ENCODE peak calls at places on chromosome 6, in seven cellular contexts. One of them, this sample, is unnamed.

GRCh38 chr6:81228912-81229540 is 523.5 kb downstream of the TENT5A start:
- DNase-seq in hepatocyte: no peak
- DNase-seq in OCI-LY7: no peak
- DNase-seq in HCT116: no peak
- DNase-seq in GM23338: no peak
- DNase-seq in GM23248: peak
- DNase-seq in neural progenitor cell: no peak
- DNase-seq in this sample: no peak

GRCh38 chr6:84860954-84861353 is 96.6 kb upstream of the TBX18 start:
- DNase-seq in OCI-LY7: no peak
- DNase-seq in GM23248: no peak
- DNase-seq in neural progenitor cell: no peak
- DNase-seq in HCT116: no peak
- DNase-seq in GM23338: no peak
- DNase-seq in hepatocyte: no peak
- DNase-seq in this sample: peak

GRCh38 chr6:112501705-112502104 is 154.6 kb downstream of the RFPL4B start:
- DNase-seq in HCT116: no peak
- DNase-seq in GM23248: no peak
- DNase-seq in OCI-LY7: no peak
- DNase-seq in GM23338: peak
- DNase-seq in neural progenitor cell: peak
- DNase-seq in hepatocyte: peak
- DNase-seq in this sample: no peak

GRCh38 chr6:145112711-145113148 is 622.6 kb downstream of the EPM2A start:
- DNase-seq in GM23338: no peak
- DNase-seq in GM23248: peak
- DNase-seq in OCI-LY7: no peak
- DNase-seq in HCT116: no peak
- DNase-seq in hepatocyte: no peak
- DNase-seq in neural progenitor cell: no peak
- DNase-seq in this sample: no peak

GRCh38 chr6:158027590-158028285 is 46.1 kb downstream of the SYNJ2 start:
- DNase-seq in HCT116: no peak
- DNase-seq in neural progenitor cell: no peak
- DNase-seq in GM23248: no peak
- DNase-seq in GM23338: no peak
- DNase-seq in hepatocyte: peak
- DNase-seq in OCI-LY7: no peak
- DNase-seq in this sample: no peak

GRCh38 chr6:129251669-129252376 is 368.9 kb downstream of the LAMA2 start:
- DNase-seq in neural progenitor cell: peak
- DNase-seq in hepatocyte: peak
- DNase-seq in GM23248: peak
- DNase-seq in GM23338: peak
- DNase-seq in HCT116: peak
- DNase-seq in OCI-LY7: peak
- DNase-seq in this sample: peak

GRCh38 chr6:155291291-155291690 is 23.0 kb downstream of the TFB1M start:
- DNase-seq in OCI-LY7: no peak
- DNase-seq in GM23248: no peak
- DNase-seq in HCT116: no peak
- DNase-seq in neural progenitor cell: no peak
- DNase-seq in GM23338: no peak
- DNase-seq in hepatocyte: no peak
- DNase-seq in this sample: no peak

GRCh38 chr6:165658395-165659058 is 4.5 kb downstream of the PDE10A start:
- DNase-seq in GM23338: no peak
- DNase-seq in hepatocyte: peak
- DNase-seq in GM23248: no peak
- DNase-seq in neural progenitor cell: no peak
- DNase-seq in HCT116: no peak
- DNase-seq in OCI-LY7: no peak
- DNase-seq in this sample: no peak

GRCh38 chr6:71410164-71410566 is 121.6 kb downstream of the OGFRL1 start:
- DNase-seq in HCT116: no peak
- DNase-seq in GM23338: no peak
- DNase-seq in neural progenitor cell: no peak
- DNase-seq in hepatocyte: no peak
- DNase-seq in OCI-LY7: peak
- DNase-seq in GM23248: no peak
- DNase-seq in this sample: peak

DNA sequence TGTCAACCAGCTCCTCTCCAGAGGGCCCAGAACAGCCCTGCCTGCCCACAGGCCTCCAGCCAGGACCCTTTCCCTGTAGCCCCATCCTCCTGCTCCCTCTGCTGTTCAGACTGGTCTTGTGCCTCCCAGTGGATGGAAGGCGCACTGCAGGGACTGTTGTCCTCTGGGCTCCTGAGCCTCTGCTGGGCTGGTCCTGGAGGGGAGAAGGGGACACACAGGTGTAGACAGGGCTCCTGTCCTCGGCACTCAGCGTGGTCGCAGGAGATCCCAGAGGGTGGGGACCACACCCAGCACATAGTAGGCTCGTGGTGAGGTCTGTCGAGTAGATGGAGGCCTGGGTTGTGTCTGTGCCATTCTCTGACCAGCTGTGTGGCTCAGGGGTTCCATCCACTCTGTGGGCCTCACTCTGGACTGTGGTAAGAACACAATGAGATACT is 11.5 kb downstream of the ITPR3 start:
- DNase-seq in HCT116: peak
- DNase-seq in GM23248: peak
- DNase-seq in hepatocyte: peak
- DNase-seq in neural progenitor cell: peak
- DNase-seq in GM23338: peak
- DNase-seq in OCI-LY7: peak
- DNase-seq in this sample: peak
- TF ChIP-seq EZH2phosphoT487 in HCT116: no peak
- TF ChIP-seq EZH2phosphoT487 in GM23248: no peak
- TF ChIP-seq EZH2phosphoT487 in hepatocyte: no peak
- TF ChIP-seq EZH2phosphoT487 in neural progenitor cell: no peak
- TF ChIP-seq EZH2phosphoT487 in GM23338: no peak
- TF ChIP-seq EZH2phosphoT487 in OCI-LY7: no peak
- TF ChIP-seq EZH2phosphoT487 in this sample: no peak

GRCh38 chr6:23350752-23351453 is 775.1 kb upstream of the NRSN1 start:
- DNase-seq in OCI-LY7: no peak
- DNase-seq in GM23338: no peak
- DNase-seq in hepatocyte: no peak
- DNase-seq in GM23248: no peak
- DNase-seq in neural progenitor cell: no peak
- DNase-seq in HCT116: no peak
- DNase-seq in this sample: peak

GRCh38 chr6:23348185-23348584 is 777.8 kb upstream of the NRSN1 start:
- DNase-seq in HCT116: no peak
- DNase-seq in GM23248: no peak
- DNase-seq in GM23338: no peak
- DNase-seq in OCI-LY7: no peak
- DNase-seq in hepatocyte: no peak
- DNase-seq in neural progenitor cell: no peak
- DNase-seq in this sample: no peak

GRCh38 chr6:23354004-23354403 is 772.0 kb upstream of the NRSN1 start:
- DNase-seq in neural progenitor cell: no peak
- DNase-seq in GM23248: no peak
- DNase-seq in hepatocyte: no peak
- DNase-seq in GM23338: no peak
- DNase-seq in HCT116: no peak
- DNase-seq in OCI-LY7: no peak
- DNase-seq in this sample: no peak

GRCh38 chr6:23343610-23344306 is 774.4 kb downstream of the HDGFL1 start:
- DNase-seq in hepatocyte: no peak
- DNase-seq in GM23338: no peak
- DNase-seq in OCI-LY7: no peak
- DNase-seq in neural progenitor cell: no peak
- DNase-seq in GM23248: no peak
- DNase-seq in HCT116: no peak
- DNase-seq in this sample: no peak

GRCh38 chr6:23349521-23350147 is 776.4 kb upstream of the NRSN1 start:
- DNase-seq in OCI-LY7: no peak
- DNase-seq in hepatocyte: peak
- DNase-seq in neural progenitor cell: no peak
- DNase-seq in GM23338: no peak
- DNase-seq in HCT116: peak
- DNase-seq in GM23248: peak
- DNase-seq in this sample: peak
- TF ChIP-seq EZH2phosphoT487 in OCI-LY7: no peak
- TF ChIP-seq EZH2phosphoT487 in hepatocyte: no peak
- TF ChIP-seq EZH2phosphoT487 in neural progenitor cell: no peak
- TF ChIP-seq EZH2phosphoT487 in GM23338: no peak
- TF ChIP-seq EZH2phosphoT487 in HCT116: no peak
- TF ChIP-seq EZH2phosphoT487 in GM23248: no peak
- TF ChIP-seq EZH2phosphoT487 in this sample: no peak

GRCh38 chr6:113586966-113587699 is 270.0 kb upstream of the MARCKS start:
- DNase-seq in hepatocyte: no peak
- DNase-seq in OCI-LY7: no peak
- DNase-seq in HCT116: no peak
- DNase-seq in GM23338: peak
- DNase-seq in GM23248: no peak
- DNase-seq in neural progenitor cell: peak
- DNase-seq in this sample: no peak
- TF ChIP-seq EZH2phosphoT487 in hepatocyte: no peak
- TF ChIP-seq EZH2phosphoT487 in OCI-LY7: no peak
- TF ChIP-seq EZH2phosphoT487 in HCT116: no peak
- TF ChIP-seq EZH2phosphoT487 in GM23338: no peak
- TF ChIP-seq EZH2phosphoT487 in GM23248: no peak
- TF ChIP-seq EZH2phosphoT487 in neural progenitor cell: no peak
- TF ChIP-seq EZH2phosphoT487 in this sample: no peak

GRCh38 chr6:161085246-161085645 is 93.7 kb downstream of the MAP3K4 start:
- DNase-seq in GM23338: no peak
- DNase-seq in hepatocyte: no peak
- DNase-seq in HCT116: no peak
- DNase-seq in neural progenitor cell: no peak
- DNase-seq in OCI-LY7: no peak
- DNase-seq in GM23248: no peak
- DNase-seq in this sample: no peak

GRCh38 chr6:161091972-161092701 is 100.6 kb downstream of the MAP3K4 start:
- DNase-seq in neural progenitor cell: no peak
- DNase-seq in GM23248: peak
- DNase-seq in GM23338: no peak
- DNase-seq in HCT116: no peak
- DNase-seq in OCI-LY7: no peak
- DNase-seq in hepatocyte: no peak
- DNase-seq in this sample: peak

GRCh38 chr6:161091151-161091550 is 99.6 kb downstream of the MAP3K4 start:
- DNase-seq in GM23248: peak
- DNase-seq in OCI-LY7: no peak
- DNase-seq in GM23338: no peak
- DNase-seq in HCT116: no peak
- DNase-seq in hepatocyte: no peak
- DNase-seq in neural progenitor cell: no peak
- DNase-seq in this sample: no peak

GRCh38 chr6:161088676-161089328 is 97.2 kb downstream of the MAP3K4 start:
- DNase-seq in GM23338: peak
- DNase-seq in GM23248: peak
- DNase-seq in hepatocyte: peak
- DNase-seq in HCT116: no peak
- DNase-seq in neural progenitor cell: peak
- DNase-seq in OCI-LY7: no peak
- DNase-seq in this sample: no peak
- TF ChIP-seq EZH2phosphoT487 in GM23338: no peak
- TF ChIP-seq EZH2phosphoT487 in GM23248: no peak
- TF ChIP-seq EZH2phosphoT487 in hepatocyte: no peak
- TF ChIP-seq EZH2phosphoT487 in HCT116: no peak
- TF ChIP-seq EZH2phosphoT487 in neural progenitor cell: no peak
- TF ChIP-seq EZH2phosphoT487 in OCI-LY7: no peak
- TF ChIP-seq EZH2phosphoT487 in this sample: no peak

GRCh38 chr6:6614096-6614964 is 25.8 kb downstream of the LY86 start:
- DNase-seq in hepatocyte: no peak
- DNase-seq in GM23338: no peak
- DNase-seq in HCT116: no peak
- DNase-seq in neural progenitor cell: no peak
- DNase-seq in GM23248: peak
- DNase-seq in OCI-LY7: no peak
- DNase-seq in this sample: no peak
- TF ChIP-seq EZH2phosphoT487 in hepatocyte: no peak
- TF ChIP-seq EZH2phosphoT487 in GM23338: no peak
- TF ChIP-seq EZH2phosphoT487 in HCT116: no peak
- TF ChIP-seq EZH2phosphoT487 in neural progenitor cell: no peak
- TF ChIP-seq EZH2phosphoT487 in GM23248: no peak
- TF ChIP-seq EZH2phosphoT487 in OCI-LY7: no peak
- TF ChIP-seq EZH2phosphoT487 in this sample: no peak

This sample was measured in PC-3.